ENCODE peak calls at places on chromosomes 1 and 21, in six cellular contexts. One of them, this sample, is unnamed.
A peak's percentile ranks its signal among the peaks of the same experiment; 100 is the strongest.

GRCh38 chr1:109817881-109818280 is 54.2 kb upstream of the EPS8L3 start:
- DNase-seq in heart left ventricle: no peak
- DNase-seq in lower leg skin: peak; percentile 54
- DNase-seq in dorsolateral prefrontal cortex: no peak
- DNase-seq in fibroblast of pulmonary artery: no peak
- DNase-seq in neural progenitor cell: no peak
- DNase-seq in this sample: no peak

GRCh38 chr1:204104331-204105222 is 31.7 kb downstream of the SOX13 start:
- DNase-seq in heart left ventricle: peak; percentile 35
- DNase-seq in lower leg skin: no peak
- DNase-seq in dorsolateral prefrontal cortex: no peak
- DNase-seq in fibroblast of pulmonary artery: no peak
- DNase-seq in neural progenitor cell: no peak
- DNase-seq in this sample: no peak

GRCh38 chr1:162364498-162364897 is 12.2 kb downstream of the SPATA46 start:
- DNase-seq in heart left ventricle: no peak
- DNase-seq in lower leg skin: peak; percentile 64
- DNase-seq in dorsolateral prefrontal cortex: no peak
- DNase-seq in fibroblast of pulmonary artery: no peak
- DNase-seq in neural progenitor cell: no peak
- DNase-seq in this sample: no peak

GRCh38 chr1:74199504-74199903 is 1.5 kb downstream of the FPGT start:
- DNase-seq in heart left ventricle: no peak
- DNase-seq in lower leg skin: no peak
- DNase-seq in dorsolateral prefrontal cortex: no peak
- DNase-seq in fibroblast of pulmonary artery: peak; percentile 16
- DNase-seq in neural progenitor cell: no peak
- DNase-seq in this sample: no peak

GRCh38 chr1:21121764-21122471 is 54.8 kb downstream of the EIF4G3 start:
- DNase-seq in heart left ventricle: no peak
- DNase-seq in lower leg skin: no peak
- DNase-seq in dorsolateral prefrontal cortex: no peak
- DNase-seq in fibroblast of pulmonary artery: no peak
- DNase-seq in neural progenitor cell: no peak
- DNase-seq in this sample: no peak

GRCh38 chr1:157966034-157966671 is 27.3 kb upstream of the KIRREL1 start:
- DNase-seq in heart left ventricle: no peak
- DNase-seq in lower leg skin: no peak
- DNase-seq in dorsolateral prefrontal cortex: no peak
- DNase-seq in fibroblast of pulmonary artery: peak; percentile 65
- DNase-seq in neural progenitor cell: no peak
- DNase-seq in this sample: peak; percentile 100

GRCh38 chr1:184017226-184017787 is 20.2 kb downstream of the COLGALT2 start:
- DNase-seq in heart left ventricle: no peak
- DNase-seq in lower leg skin: no peak
- DNase-seq in dorsolateral prefrontal cortex: no peak
- DNase-seq in fibroblast of pulmonary artery: no peak
- DNase-seq in neural progenitor cell: no peak
- DNase-seq in this sample: no peak

GRCh38 chr1:31441970-31442647 is 29.1 kb downstream of the SERINC2 start:
- DNase-seq in heart left ventricle: no peak
- DNase-seq in lower leg skin: peak; percentile 72
- DNase-seq in dorsolateral prefrontal cortex: no peak
- DNase-seq in fibroblast of pulmonary artery: no peak
- DNase-seq in neural progenitor cell: no peak
- DNase-seq in this sample: no peak

GRCh38 chr1:9399510-9400424 is 107.1 kb downstream of the SPSB1 start:
- DNase-seq in heart left ventricle: no peak
- DNase-seq in lower leg skin: no peak
- DNase-seq in dorsolateral prefrontal cortex: peak; percentile 47
- DNase-seq in fibroblast of pulmonary artery: peak; percentile 28
- DNase-seq in neural progenitor cell: no peak
- DNase-seq in this sample: no peak

GRCh38 chr1:37748563-37748962 is 16.4 kb downstream of the EPHA10 start:
- DNase-seq in heart left ventricle: no peak
- DNase-seq in lower leg skin: no peak
- DNase-seq in dorsolateral prefrontal cortex: no peak
- DNase-seq in fibroblast of pulmonary artery: no peak
- DNase-seq in neural progenitor cell: no peak
- DNase-seq in this sample: no peak

GRCh38 chr1:223244366-223245103 is 101.5 kb upstream of the TLR5 start:
- DNase-seq in heart left ventricle: no peak
- DNase-seq in lower leg skin: peak; percentile 40
- DNase-seq in dorsolateral prefrontal cortex: no peak
- DNase-seq in fibroblast of pulmonary artery: peak; percentile 19
- DNase-seq in neural progenitor cell: no peak
- DNase-seq in this sample: no peak

GRCh38 chr1:152018537-152018936 is 18.3 kb downstream of the S100A11 start:
- DNase-seq in heart left ventricle: no peak
- DNase-seq in lower leg skin: no peak
- DNase-seq in dorsolateral prefrontal cortex: no peak
- DNase-seq in fibroblast of pulmonary artery: peak; percentile 27
- DNase-seq in neural progenitor cell: peak; percentile 66
- DNase-seq in this sample: no peak

GRCh38 chr1:207885129-207886032 is 25.5 kb downstream of the CD34 start:
- DNase-seq in heart left ventricle: peak; percentile 91
- DNase-seq in lower leg skin: peak; percentile 97
- DNase-seq in dorsolateral prefrontal cortex: peak; percentile 85
- DNase-seq in fibroblast of pulmonary artery: peak; percentile 95
- DNase-seq in neural progenitor cell: peak; percentile 91
- DNase-seq in this sample: no peak

GRCh38 chr1:100443739-100444571 is 91.6 kb downstream of the CDC14A start:
- DNase-seq in heart left ventricle: no peak
- DNase-seq in lower leg skin: no peak
- DNase-seq in dorsolateral prefrontal cortex: no peak
- DNase-seq in fibroblast of pulmonary artery: peak; percentile 70
- DNase-seq in neural progenitor cell: no peak
- DNase-seq in this sample: no peak

GRCh38 chr1:208234721-208235120 is 9.5 kb downstream of the PLXNA2 start:
- DNase-seq in heart left ventricle: no peak
- DNase-seq in lower leg skin: no peak
- DNase-seq in dorsolateral prefrontal cortex: no peak
- DNase-seq in fibroblast of pulmonary artery: no peak
- DNase-seq in neural progenitor cell: no peak
- DNase-seq in this sample: no peak

GRCh38 chr1:226736908-226737818 is 1.9 kb downstream of the ITPKB start:
- DNase-seq in heart left ventricle: peak; percentile 51
- DNase-seq in lower leg skin: no peak
- DNase-seq in dorsolateral prefrontal cortex: peak; percentile 73
- DNase-seq in fibroblast of pulmonary artery: peak; percentile 39
- DNase-seq in neural progenitor cell: peak; percentile 86
- DNase-seq in this sample: no peak

GRCh38 chr1:64242895-64243756 is 39.7 kb downstream of the UBE2U start:
- DNase-seq in heart left ventricle: no peak
- DNase-seq in lower leg skin: no peak
- DNase-seq in dorsolateral prefrontal cortex: no peak
- DNase-seq in fibroblast of pulmonary artery: peak; percentile 70
- DNase-seq in neural progenitor cell: peak; percentile 53
- DNase-seq in this sample: no peak

GRCh38 chr1:201115390-201115937 is 3.2 kb upstream of the CACNA1S start:
- DNase-seq in heart left ventricle: no peak
- DNase-seq in lower leg skin: no peak
- DNase-seq in dorsolateral prefrontal cortex: no peak
- DNase-seq in fibroblast of pulmonary artery: no peak
- DNase-seq in neural progenitor cell: no peak
- DNase-seq in this sample: no peak
- TF ChIP-seq CTCF in heart left ventricle: no peak
- TF ChIP-seq CTCF in lower leg skin: no peak
- TF ChIP-seq CTCF in dorsolateral prefrontal cortex: no peak
- TF ChIP-seq CTCF in fibroblast of pulmonary artery: no peak
- TF ChIP-seq CTCF in neural progenitor cell: no peak
- TF ChIP-seq CTCF in this sample: no peak

DNA sequence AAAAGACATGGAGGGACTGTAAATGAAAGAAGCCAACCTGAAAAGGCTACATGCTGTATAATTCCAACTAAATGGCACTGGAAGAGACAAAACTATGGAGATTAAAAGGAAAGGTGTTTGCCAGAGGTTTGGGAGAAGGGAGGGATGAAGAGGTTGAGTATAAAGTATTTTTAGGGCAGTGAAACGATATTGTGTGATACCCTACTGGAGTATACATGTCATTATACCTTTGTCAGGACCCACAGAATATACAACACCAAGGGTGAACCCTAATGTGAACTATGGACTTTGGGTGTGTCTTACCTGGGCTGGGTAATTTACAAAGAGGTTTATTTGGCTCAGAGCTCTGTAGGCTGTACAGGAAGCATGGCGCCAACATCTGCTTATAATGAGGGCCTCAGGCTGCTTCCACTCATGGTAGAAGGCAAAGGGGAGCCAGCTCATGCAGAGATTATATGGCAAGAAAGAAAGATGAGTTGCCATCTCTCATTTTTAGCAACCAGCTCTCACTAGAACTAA is 73.4 kb downstream of the CD2 start:
- DNase-seq in heart left ventricle: no peak
- DNase-seq in lower leg skin: no peak
- DNase-seq in dorsolateral prefrontal cortex: no peak
- DNase-seq in fibroblast of pulmonary artery: no peak
- DNase-seq in neural progenitor cell: no peak
- DNase-seq in this sample: no peak
- H3K4me3 ChIP-seq in heart left ventricle: no peak overlapping the region
- H3K4me3 ChIP-seq in lower leg skin: no peak overlapping the region
- H3K4me3 ChIP-seq in dorsolateral prefrontal cortex: no peak overlapping the region
- H3K4me3 ChIP-seq in fibroblast of pulmonary artery: no peak overlapping the region
- H3K4me3 ChIP-seq in neural progenitor cell: no peak overlapping the region
- H3K4me3 ChIP-seq in this sample: no peak overlapping the region

DNA sequence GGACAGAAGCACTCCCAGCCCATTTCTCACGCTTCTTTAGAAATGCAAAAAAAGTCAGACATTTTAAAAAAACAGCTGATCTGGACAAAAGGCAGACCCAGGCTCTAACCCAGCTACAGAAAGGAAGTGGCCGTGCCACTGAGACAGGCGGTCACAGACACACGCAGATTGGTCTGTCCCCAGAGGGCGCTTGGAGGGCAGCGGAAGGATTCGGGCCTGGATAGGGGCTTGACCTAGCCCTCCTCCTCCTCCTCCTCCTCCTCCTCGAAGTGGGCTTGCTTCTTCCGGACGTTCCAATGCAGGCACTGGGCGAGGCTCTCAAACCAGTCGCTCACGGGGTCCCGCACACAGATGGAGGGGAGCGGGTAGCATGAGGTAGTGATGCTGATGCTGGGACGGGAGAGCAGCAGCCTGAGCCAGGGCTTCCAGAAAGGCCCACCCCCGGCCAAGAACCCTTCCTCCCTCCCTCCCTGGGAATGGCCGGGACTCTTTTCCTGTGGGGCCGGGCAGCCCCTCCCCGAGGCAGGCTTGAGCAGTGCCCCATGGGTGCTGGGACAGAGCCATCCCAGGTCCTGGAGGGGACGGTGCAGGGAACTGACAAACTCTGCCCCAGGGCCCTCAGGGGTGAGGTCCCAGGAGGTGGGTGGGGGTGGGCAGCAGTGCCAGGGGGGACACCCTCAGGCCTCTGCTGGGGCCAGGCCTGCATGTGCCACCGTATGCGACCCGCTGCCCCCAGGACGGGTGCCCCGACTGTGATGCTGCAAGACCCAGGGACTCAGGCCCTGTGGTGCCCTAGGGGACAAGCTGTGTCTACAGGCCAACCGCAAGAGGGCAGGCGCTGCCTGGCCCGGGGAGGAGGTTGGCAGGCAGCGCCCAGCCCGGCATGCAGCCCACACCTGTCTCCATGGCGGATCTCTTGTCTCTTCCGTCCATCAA is 25.3 kb downstream of the NADK start:
- DNase-seq in heart left ventricle: no peak
- DNase-seq in lower leg skin: no peak
- DNase-seq in dorsolateral prefrontal cortex: no peak
- DNase-seq in fibroblast of pulmonary artery: no peak
- DNase-seq in neural progenitor cell: no peak
- DNase-seq in this sample: no peak
- TF ChIP-seq CTCF in heart left ventricle: no peak
- TF ChIP-seq CTCF in lower leg skin: no peak
- TF ChIP-seq CTCF in dorsolateral prefrontal cortex: no peak
- TF ChIP-seq CTCF in fibroblast of pulmonary artery: no peak
- TF ChIP-seq CTCF in neural progenitor cell: no peak
- TF ChIP-seq CTCF in this sample: no peak

GRCh38 chr1:200918006-200918405 is 23.3 kb downstream of the INAVA start:
- DNase-seq in heart left ventricle: no peak
- DNase-seq in lower leg skin: peak; percentile 23
- DNase-seq in dorsolateral prefrontal cortex: no peak
- DNase-seq in fibroblast of pulmonary artery: no peak
- DNase-seq in neural progenitor cell: no peak
- DNase-seq in this sample: no peak

GRCh38 chr1:200919386-200919785 is 24.7 kb downstream of the INAVA start:
- DNase-seq in heart left ventricle: no peak
- DNase-seq in lower leg skin: peak; percentile 50
- DNase-seq in dorsolateral prefrontal cortex: no peak
- DNase-seq in fibroblast of pulmonary artery: no peak
- DNase-seq in neural progenitor cell: no peak
- DNase-seq in this sample: no peak

GRCh38 chr1:200916681-200917080 is 22.0 kb downstream of the INAVA start:
- DNase-seq in heart left ventricle: no peak
- DNase-seq in lower leg skin: no peak
- DNase-seq in dorsolateral prefrontal cortex: no peak
- DNase-seq in fibroblast of pulmonary artery: no peak
- DNase-seq in neural progenitor cell: no peak
- DNase-seq in this sample: no peak

GRCh38 chr1:200917291-200917817 is 22.7 kb downstream of the INAVA start:
- DNase-seq in heart left ventricle: peak; percentile 70
- DNase-seq in lower leg skin: no peak
- DNase-seq in dorsolateral prefrontal cortex: no peak
- DNase-seq in fibroblast of pulmonary artery: no peak
- DNase-seq in neural progenitor cell: peak; percentile 25
- DNase-seq in this sample: no peak

GRCh38 chr1:200916152-200916551 is 21.5 kb downstream of the INAVA start:
- DNase-seq in heart left ventricle: no peak
- DNase-seq in lower leg skin: no peak
- DNase-seq in dorsolateral prefrontal cortex: no peak
- DNase-seq in fibroblast of pulmonary artery: no peak
- DNase-seq in neural progenitor cell: peak; percentile 38
- DNase-seq in this sample: no peak
- H3K4me3 ChIP-seq in heart left ventricle: no peak overlapping the region
- H3K4me3 ChIP-seq in lower leg skin: no peak overlapping the region
- H3K4me3 ChIP-seq in dorsolateral prefrontal cortex: no peak overlapping the region
- H3K4me3 ChIP-seq in fibroblast of pulmonary artery: no peak overlapping the region
- H3K4me3 ChIP-seq in neural progenitor cell: no peak overlapping the region
- H3K4me3 ChIP-seq in this sample: no peak overlapping the region

GRCh38 chr21:38796426-38796825 is 9.3 kb upstream of the ETS2 start:
- DNase-seq in heart left ventricle: no peak
- DNase-seq in lower leg skin: no peak
- DNase-seq in dorsolateral prefrontal cortex: no peak
- DNase-seq in fibroblast of pulmonary artery: peak; percentile 63
- DNase-seq in neural progenitor cell: no peak
- DNase-seq in this sample: no peak
- TF ChIP-seq CTCF in heart left ventricle: no peak
- TF ChIP-seq CTCF in lower leg skin: no peak
- TF ChIP-seq CTCF in dorsolateral prefrontal cortex: no peak
- TF ChIP-seq CTCF in fibroblast of pulmonary artery: peak; percentile 11
- TF ChIP-seq CTCF in neural progenitor cell: no peak
- TF ChIP-seq CTCF in this sample: peak; percentile 55

GRCh38 chr1:7994827-7995226 is 31.3 kb downstream of the ERRFI1 start:
- DNase-seq in heart left ventricle: no peak
- DNase-seq in lower leg skin: no peak
- DNase-seq in dorsolateral prefrontal cortex: no peak
- DNase-seq in fibroblast of pulmonary artery: no peak
- DNase-seq in neural progenitor cell: no peak
- DNase-seq in this sample: no peak
- H3K4me3 ChIP-seq in heart left ventricle: no peak overlapping the region
- H3K4me3 ChIP-seq in lower leg skin: no peak overlapping the region
- H3K4me3 ChIP-seq in dorsolateral prefrontal cortex: no peak overlapping the region
- H3K4me3 ChIP-seq in fibroblast of pulmonary artery: no peak overlapping the region
- H3K4me3 ChIP-seq in neural progenitor cell: no peak overlapping the region
- H3K4me3 ChIP-seq in this sample: no peak overlapping the region